ENCODE peak calls at places on chromosome 20, in six cellular contexts. T is GM23338, Q is SK-N-SH, E is neural progenitor cell, R is hepatocyte, A is PC-3. P is an unnamed sample.

GRCh38 chr20:48690888-48691287 is 136.9 kb downstream of the PREX1 start:
- DNase-seq in T (peak), Q (no peak), E (no peak), R (no peak), A (no peak), P (no peak)

GRCh38 chr20:623704-624103 is 13.6 kb upstream of the TCF15 start:
- DNase-seq in T (no peak), Q (no peak), E (no peak), R (no peak), A (no peak), P (no peak)

GRCh38 chr20:36312724-36313441 is 6.7 kb downstream of the DLGAP4 start:
- DNase-seq in T (peak), Q (no peak), E (no peak), R (peak), A (no peak), P (no peak)

GRCh38 chr20:44020406-44021148 is 105.9 kb downstream of the TOX2 start:
- DNase-seq in T (peak), Q (no peak), E (no peak), R (no peak), A (no peak), P (no peak)

GRCh38 chr20:3753098-3753497 is 14.5 kb downstream of the ADISSP start:
- DNase-seq in T (peak), Q (peak), E (peak), R (peak), A (peak), P (peak)

GRCh38 chr20:11454966-11455799 is 462.5 kb upstream of the BTBD3 start:
- DNase-seq in T (no peak), Q (no peak), E (no peak), R (peak), A (peak), P (no peak)

GRCh38 chr20:59145926-59146800 is 17.5 kb upstream of the ZNF831 start:
- DNase-seq in T (no peak), Q (no peak), E (no peak), R (no peak), A (no peak), P (no peak)

GRCh38 chr20:19849341-19850189 is 91.5 kb downstream of the RIN2 start:
- DNase-seq in T (no peak), Q (no peak), E (no peak), R (peak), A (no peak), P (no peak)

GRCh38 chr20:45098096-45098773 is 2.7 kb downstream of the KCNS1 start:
- DNase-seq in T (peak), Q (peak), E (peak), R (peak), A (no peak), P (no peak)

GRCh38 chr20:48847498-48848205 is 19.9 kb upstream of the PREX1 start:
- DNase-seq in T (no peak), Q (no peak), E (no peak), R (no peak), A (no peak), P (no peak)

GRCh38 chr20:43963872-43964791 is 49.5 kb downstream of the TOX2 start:
- DNase-seq in T (no peak), Q (no peak), E (no peak), R (no peak), A (peak), P (no peak)

GRCh38 chr20:10965936-10966470 is 292.2 kb upstream of the JAG1 start:
- DNase-seq in T (no peak), Q (no peak), E (no peak), R (no peak), A (no peak), P (no peak)

GRCh38 chr20:60210779-60211617 is 252.8 kb downstream of the CDH26 start:
- DNase-seq in T (peak), Q (peak), E (peak), R (peak), A (peak), P (peak)

DNA sequence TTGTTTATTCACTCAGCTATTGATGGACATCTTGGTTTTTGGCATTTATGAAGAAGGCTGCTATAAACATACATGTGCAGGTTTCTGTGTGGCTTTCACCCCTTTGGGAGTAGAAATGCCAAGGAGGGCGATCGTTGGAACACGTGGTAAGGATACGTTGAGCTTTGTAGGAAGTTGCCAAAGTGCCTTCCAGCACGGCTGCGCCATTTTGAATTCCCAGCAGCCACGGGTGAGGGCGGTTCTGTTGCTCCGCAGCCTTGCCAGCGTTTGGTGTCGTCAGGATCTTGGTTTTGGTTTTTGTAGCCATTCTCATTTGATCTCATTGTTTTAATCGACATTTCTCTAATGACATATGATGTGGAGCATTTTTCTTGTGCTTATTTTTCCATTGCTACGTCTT is 21.8 kb downstream of the NTSR1 start:
- DNase-seq in T (no peak), Q (no peak), E (no peak), R (no peak), A (no peak), P (no peak)
- TF ChIP-seq EZH2phosphoT487 in T (no peak), Q (no peak), E (no peak), R (no peak), A (no peak), P (no peak)

DNA sequence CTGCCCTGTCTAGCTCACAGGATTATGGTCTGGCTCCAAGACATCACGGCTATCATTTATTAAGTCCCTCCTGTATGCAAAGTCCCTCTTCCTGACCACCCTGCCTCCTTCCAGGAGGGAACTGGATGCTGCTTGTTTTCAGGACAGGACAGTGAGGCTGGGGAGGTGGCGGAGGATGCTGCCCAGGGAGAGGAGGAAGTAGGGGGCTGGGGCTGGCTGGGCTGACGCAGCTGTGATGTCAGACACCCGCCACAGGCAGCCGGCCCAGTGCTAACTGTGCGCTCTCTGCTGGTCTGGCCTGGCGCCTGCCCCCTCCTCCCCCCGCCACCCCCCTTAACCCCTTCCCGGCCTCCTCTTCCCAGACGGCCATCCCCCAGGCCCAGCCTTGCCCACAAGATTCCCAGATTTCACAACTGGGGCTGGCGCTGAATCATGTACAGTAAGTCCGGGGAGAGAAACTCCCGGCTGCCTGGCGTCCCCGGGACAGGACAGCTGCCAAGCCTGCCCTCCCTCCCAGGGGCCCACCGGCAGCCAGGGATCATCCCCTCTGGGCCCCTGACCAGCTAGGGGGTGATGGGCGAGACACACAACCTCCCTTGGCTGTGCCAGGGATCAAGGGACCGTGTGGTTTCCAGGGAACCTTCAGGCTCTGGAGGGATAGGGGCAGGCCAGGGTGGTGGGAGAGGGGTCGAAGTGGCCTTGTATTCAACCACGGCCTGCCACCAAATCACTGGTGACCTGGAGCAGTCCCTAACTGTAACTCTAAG is 118.1 kb downstream of the CEBPB start:
- DNase-seq in T (peak), Q (peak), E (peak), R (peak), A (peak), P (peak)
- TF ChIP-seq EZH2phosphoT487 in T (no peak), Q (no peak), E (no peak), R (no peak), A (no peak), P (no peak)

DNA sequence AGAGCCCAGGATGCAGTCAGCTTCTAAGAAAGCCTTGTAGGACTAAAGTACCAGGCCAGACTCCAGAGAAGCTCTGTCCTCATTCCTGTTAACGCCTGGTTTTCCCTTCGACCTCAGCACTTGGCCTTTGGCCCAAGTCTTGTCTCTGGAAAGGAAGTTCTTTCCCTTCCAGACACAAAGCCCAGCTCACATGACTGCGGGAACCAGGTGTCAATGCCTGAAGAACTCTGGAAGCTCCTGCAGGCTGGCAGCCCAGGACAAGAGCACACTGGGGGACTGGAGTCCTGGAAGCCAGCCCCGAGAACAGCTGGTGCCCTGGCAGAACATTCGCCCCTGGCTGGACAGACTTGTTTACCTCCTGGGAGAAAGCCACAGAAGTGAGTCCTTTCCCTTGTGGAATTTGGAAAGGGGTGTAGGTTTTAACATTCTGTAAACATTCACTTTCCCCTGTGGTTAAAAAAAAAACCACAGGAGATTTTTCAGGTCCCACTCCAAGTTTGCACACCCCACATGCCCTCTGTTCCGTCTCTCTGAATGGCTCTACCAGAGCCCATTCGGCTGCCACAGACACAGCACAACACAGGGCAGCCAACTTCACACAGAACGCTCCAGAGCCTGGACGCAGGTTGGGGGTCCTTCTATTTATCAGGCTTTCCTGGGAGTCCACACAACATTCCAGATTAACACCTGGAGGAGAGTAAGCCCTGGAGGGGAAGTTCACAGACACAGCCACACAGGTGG is 18.1 kb downstream of the ACSS1 start:
- DNase-seq in T (no peak), Q (no peak), E (no peak), R (peak), A (peak), P (no peak)
- TF ChIP-seq EZH2phosphoT487 in T (no peak), Q (no peak), E (no peak), R (no peak), A (no peak), P (no peak)

GRCh38 chr20:57471496-57472210 is 53.3 kb downstream of the CTCFL start:
- DNase-seq in T (no peak), Q (no peak), E (no peak), R (no peak), A (no peak), P (no peak)
- TF ChIP-seq EZH2phosphoT487 in T (no peak), Q (no peak), E (no peak), R (no peak), A (no peak), P (no peak)

GRCh38 chr20:32596681-32597252 is 11.6 kb upstream of the NOL4L start:
- DNase-seq in T (no peak), Q (no peak), E (no peak), R (no peak), A (no peak), P (no peak)
- TF ChIP-seq EZH2phosphoT487 in T (no peak), Q (no peak), E (no peak), R (no peak), A (no peak), P (no peak)

GRCh38 chr20:37970856-37971245 is 62.4 kb downstream of the TTI1 start:
- DNase-seq in T (no peak), Q (no peak), E (no peak), R (no peak), A (no peak), P (no peak)

GRCh38 chr20:37971561-37972127 is 61.6 kb downstream of the TTI1 start:
- DNase-seq in T (no peak), Q (no peak), E (no peak), R (no peak), A (no peak), P (no peak)

GRCh38 chr20:37972256-37973058 is 60.8 kb downstream of the TTI1 start:
- DNase-seq in T (peak), Q (no peak), E (no peak), R (no peak), A (no peak), P (no peak)

GRCh38 chr20:37969949-37970855 is 63.1 kb downstream of the TTI1 start:
- DNase-seq in T (no peak), Q (no peak), E (no peak), R (no peak), A (peak), P (no peak)

GRCh38 chr20:37968726-37969401 is 64.4 kb downstream of the TTI1 start:
- DNase-seq in T (peak), Q (no peak), E (peak), R (no peak), A (peak), P (no peak)
- TF ChIP-seq EZH2phosphoT487 in T (no peak), Q (no peak), E (no peak), R (no peak), A (no peak), P (no peak)

DNA sequence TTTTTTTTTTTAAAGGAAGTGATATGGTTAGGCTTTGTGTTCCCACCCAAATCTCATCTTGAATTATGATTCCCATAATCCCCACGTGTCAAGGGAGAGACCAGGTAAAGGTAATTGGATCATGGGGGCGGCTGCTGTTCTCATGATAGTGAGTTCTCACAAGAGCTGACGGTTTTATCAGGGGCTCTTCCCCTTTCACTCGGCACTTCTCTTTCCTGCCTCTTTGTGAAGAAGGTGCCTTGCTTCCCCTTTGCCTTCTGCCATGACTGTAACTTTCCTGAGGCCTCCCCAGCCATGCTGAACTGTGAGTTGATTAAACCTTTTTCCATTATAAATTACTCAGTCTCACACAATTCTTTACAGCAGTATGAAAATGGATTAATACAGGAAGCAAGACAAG is 64.3 kb downstream of the ZFP64 start:
- DNase-seq in T (no peak), Q (no peak), E (no peak), R (no peak), A (no peak), P (peak)
- TF ChIP-seq EZH2phosphoT487 in T (no peak), Q (no peak), E (no peak), R (no peak), A (no peak), P (no peak)

DNA sequence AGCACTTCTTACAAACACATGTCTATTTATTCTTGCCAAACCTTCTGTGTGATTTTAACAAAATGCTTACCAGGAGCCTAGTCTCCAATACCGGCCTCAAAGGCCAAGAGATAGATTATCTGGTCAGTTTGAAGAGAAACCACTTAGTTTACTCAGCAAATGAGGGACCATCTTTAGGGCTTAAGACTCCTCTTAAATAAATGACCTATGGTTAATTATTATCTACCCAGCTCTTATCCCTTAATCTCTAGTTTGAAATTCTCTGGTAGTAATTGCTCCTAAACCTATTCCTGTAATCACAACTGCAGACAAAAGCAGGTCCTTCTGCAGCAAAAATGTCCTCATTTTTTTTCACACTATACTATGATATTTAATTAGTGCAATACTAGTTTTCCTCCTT is 301.8 kb downstream of the KIF16B start:
- DNase-seq in T (no peak), Q (no peak), E (no peak), R (no peak), A (no peak), P (no peak)
- TF ChIP-seq EZH2phosphoT487 in T (no peak), Q (no peak), E (no peak), R (no peak), A (no peak), P (no peak)

P was measured in OCI-LY7.